ENCODE peak calls at places on chromosomes 12 and 14, in five cellular contexts. One of them, this sample, is unnamed.

GRCh38 chr12:120350576-120351350 is 18.2 kb downstream of the MSI1 start:
- DNase-seq in GM12864: no peak
- DNase-seq in GM12878: no peak
- DNase-seq in mesothelial cell of epicardium: no peak
- DNase-seq in esophagus muscularis mucosa: no peak
- DNase-seq in this sample: no peak

GRCh38 chr12:67968725-67969124 is 20.5 kb upstream of the IFNG-AS1 start:
- DNase-seq in GM12878: no peak
- DNase-seq in esophagus muscularis mucosa: no peak
- DNase-seq in mesothelial cell of epicardium: no peak
- DNase-seq in GM12864: no peak
- DNase-seq in this sample: no peak

GRCh38 chr14:68250950-68251765 is 431.6 kb downstream of the RAD51B start:
- DNase-seq in GM12878: no peak
- DNase-seq in esophagus muscularis mucosa: no peak
- DNase-seq in GM12864: no peak
- DNase-seq in mesothelial cell of epicardium: no peak
- DNase-seq in this sample: no peak

GRCh38 chr12:7542813-7543212 is 39.2 kb upstream of the CD163 start:
- DNase-seq in mesothelial cell of epicardium: no peak
- DNase-seq in esophagus muscularis mucosa: no peak
- DNase-seq in GM12878: no peak
- DNase-seq in GM12864: no peak
- DNase-seq in this sample: no peak

GRCh38 chr12:693937-694533 is 30.8 kb upstream of the NINJ2 start:
- DNase-seq in esophagus muscularis mucosa: no peak
- DNase-seq in mesothelial cell of epicardium: no peak
- DNase-seq in GM12864: no peak
- DNase-seq in GM12878: no peak
- DNase-seq in this sample: no peak

GRCh38 chr12:15562263-15562662 is 226.9 kb downstream of the EPS8 start:
- DNase-seq in mesothelial cell of epicardium: no peak
- DNase-seq in GM12864: no peak
- DNase-seq in esophagus muscularis mucosa: no peak
- DNase-seq in GM12878: no peak
- DNase-seq in this sample: no peak

GRCh38 chr14:104424406-104425072 is 155.0 kb upstream of the C14orf180 start:
- DNase-seq in GM12864: no peak
- DNase-seq in esophagus muscularis mucosa: peak
- DNase-seq in GM12878: no peak
- DNase-seq in mesothelial cell of epicardium: no peak
- DNase-seq in this sample: no peak

GRCh38 chr14:100304825-100305445 is 1.3 kb downstream of the SLC25A29 start:
- DNase-seq in esophagus muscularis mucosa: no peak
- DNase-seq in GM12878: no peak
- DNase-seq in GM12864: no peak
- DNase-seq in mesothelial cell of epicardium: no peak
- DNase-seq in this sample: no peak

GRCh38 chr14:90213099-90213748 is 43.1 kb upstream of the PSMC1 start:
- DNase-seq in mesothelial cell of epicardium: no peak
- DNase-seq in esophagus muscularis mucosa: no peak
- DNase-seq in GM12878: no peak
- DNase-seq in GM12864: no peak
- DNase-seq in this sample: no peak

GRCh38 chr12:92769124-92769901 is 66.5 kb downstream of the PLEKHG7 start:
- DNase-seq in esophagus muscularis mucosa: no peak
- DNase-seq in mesothelial cell of epicardium: no peak
- DNase-seq in GM12864: peak
- DNase-seq in GM12878: no peak
- DNase-seq in this sample: no peak

GRCh38 chr12:76586764-76587395 is 27.3 kb upstream of the OSBPL8 start:
- DNase-seq in GM12864: peak
- DNase-seq in GM12878: no peak
- DNase-seq in mesothelial cell of epicardium: no peak
- DNase-seq in esophagus muscularis mucosa: no peak
- DNase-seq in this sample: no peak

GRCh38 chr14:35806006-35806907 is 2.8 kb downstream of the RALGAPA1 start:
- DNase-seq in mesothelial cell of epicardium: no peak
- DNase-seq in esophagus muscularis mucosa: no peak
- DNase-seq in GM12878: no peak
- DNase-seq in GM12864: no peak
- DNase-seq in this sample: no peak

GRCh38 chr12:130121246-130122005 is 40.8 kb upstream of the FZD10 start:
- DNase-seq in mesothelial cell of epicardium: no peak
- DNase-seq in GM12864: no peak
- DNase-seq in GM12878: no peak
- DNase-seq in esophagus muscularis mucosa: no peak
- DNase-seq in this sample: no peak

GRCh38 chr14:47269788-47270492 is 405.5 kb downstream of the MDGA2 start:
- DNase-seq in mesothelial cell of epicardium: no peak
- DNase-seq in GM12878: no peak
- DNase-seq in GM12864: no peak
- DNase-seq in esophagus muscularis mucosa: no peak
- DNase-seq in this sample: no peak

GRCh38 chr14:68941820-68942219 is 37.3 kb downstream of the ACTN1 start:
- DNase-seq in GM12878: no peak
- DNase-seq in GM12864: no peak
- DNase-seq in esophagus muscularis mucosa: no peak
- DNase-seq in mesothelial cell of epicardium: no peak
- DNase-seq in this sample: no peak

GRCh38 chr14:26008290-26008689 is 589.5 kb downstream of the NOVA1 start:
- DNase-seq in mesothelial cell of epicardium: no peak
- DNase-seq in GM12864: no peak
- DNase-seq in GM12878: no peak
- DNase-seq in esophagus muscularis mucosa: no peak
- DNase-seq in this sample: no peak

GRCh38 chr14:62189698-62190097 is 427.5 kb downstream of the SNAPC1 start:
- DNase-seq in esophagus muscularis mucosa: no peak
- DNase-seq in GM12864: no peak
- DNase-seq in GM12878: no peak
- DNase-seq in mesothelial cell of epicardium: no peak
- DNase-seq in this sample: no peak

GRCh38 chr14:34064349-34064748 is 113.5 kb upstream of the EGLN3 start:
- DNase-seq in mesothelial cell of epicardium: no peak
- DNase-seq in GM12878: no peak
- DNase-seq in esophagus muscularis mucosa: peak
- DNase-seq in GM12864: no peak
- DNase-seq in this sample: no peak
- TF ChIP-seq CTCF in mesothelial cell of epicardium: no peak
- TF ChIP-seq CTCF in GM12878: no peak
- TF ChIP-seq CTCF in esophagus muscularis mucosa: no peak
- TF ChIP-seq CTCF in GM12864: no peak
- TF ChIP-seq CTCF in this sample: no peak

DNA sequence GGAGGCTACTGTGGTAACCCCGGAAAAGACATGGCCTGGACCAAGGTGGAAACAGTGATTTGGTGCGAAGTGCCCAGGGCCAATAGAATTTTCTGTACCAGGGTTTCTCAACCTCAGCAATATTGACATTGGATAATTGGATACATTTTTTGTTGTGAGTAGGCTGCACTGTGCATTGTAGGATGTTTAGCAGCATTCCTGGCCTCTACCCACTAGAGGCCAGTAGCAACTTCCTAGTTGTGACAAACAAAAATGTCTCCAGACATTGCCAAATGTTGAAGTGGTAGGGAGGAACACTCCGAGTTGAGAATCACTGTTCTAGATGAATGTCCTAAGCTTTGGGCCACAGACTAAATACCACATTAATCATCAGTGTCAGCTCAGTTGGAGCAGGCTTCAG is 6.2 kb upstream of the CGRRF1 start:
- DNase-seq in GM12864: no peak
- DNase-seq in GM12878: no peak
- DNase-seq in mesothelial cell of epicardium: no peak
- DNase-seq in esophagus muscularis mucosa: no peak
- DNase-seq in this sample: no peak
- TF ChIP-seq CTCF in GM12864: peak
- TF ChIP-seq CTCF in GM12878: peak
- TF ChIP-seq CTCF in mesothelial cell of epicardium: no peak
- TF ChIP-seq CTCF in esophagus muscularis mucosa: no peak
- TF ChIP-seq CTCF in this sample: no peak

GRCh38 chr12:53550595-53550994 is 43.3 kb upstream of the NPFF start:
- DNase-seq in mesothelial cell of epicardium: no peak
- DNase-seq in GM12878: no peak
- DNase-seq in esophagus muscularis mucosa: no peak
- DNase-seq in GM12864: no peak
- DNase-seq in this sample: no peak

GRCh38 chr12:53552346-53553327 is 45.4 kb upstream of the NPFF start:
- DNase-seq in GM12878: no peak
- DNase-seq in mesothelial cell of epicardium: no peak
- DNase-seq in esophagus muscularis mucosa: no peak
- DNase-seq in GM12864: no peak
- DNase-seq in this sample: no peak

GRCh38 chr12:53551889-53552291 is 44.6 kb upstream of the NPFF start:
- DNase-seq in esophagus muscularis mucosa: no peak
- DNase-seq in mesothelial cell of epicardium: no peak
- DNase-seq in GM12878: no peak
- DNase-seq in GM12864: no peak
- DNase-seq in this sample: no peak
- TF ChIP-seq CTCF in esophagus muscularis mucosa: no peak
- TF ChIP-seq CTCF in mesothelial cell of epicardium: no peak
- TF ChIP-seq CTCF in GM12878: peak
- TF ChIP-seq CTCF in GM12864: no peak
- TF ChIP-seq CTCF in this sample: no peak

GRCh38 chr14:23286904-23287479 is 1.1 kb upstream of the HOMEZ start:
- DNase-seq in GM12878: no peak
- DNase-seq in mesothelial cell of epicardium: no peak
- DNase-seq in esophagus muscularis mucosa: no peak
- DNase-seq in GM12864: no peak
- DNase-seq in this sample: no peak

GRCh38 chr14:23284654-23285529 is 1.0 kb downstream of the HOMEZ start:
- DNase-seq in mesothelial cell of epicardium: no peak
- DNase-seq in GM12878: no peak
- DNase-seq in esophagus muscularis mucosa: no peak
- DNase-seq in GM12864: no peak
- DNase-seq in this sample: no peak

GRCh38 chr14:23285530-23286019 is 357 bp downstream of the HOMEZ start:
- DNase-seq in mesothelial cell of epicardium: no peak
- DNase-seq in GM12864: no peak
- DNase-seq in GM12878: no peak
- DNase-seq in esophagus muscularis mucosa: no peak
- DNase-seq in this sample: no peak

GRCh38 chr14:23281247-23281646 is 4.7 kb downstream of the HOMEZ start:
- DNase-seq in GM12878: no peak
- DNase-seq in esophagus muscularis mucosa: no peak
- DNase-seq in GM12864: no peak
- DNase-seq in mesothelial cell of epicardium: no peak
- DNase-seq in this sample: no peak

GRCh38 chr14:23286020-23286903 is at the start of gene HOMEZ:
- DNase-seq in GM12878: peak
- DNase-seq in GM12864: peak
- DNase-seq in esophagus muscularis mucosa: peak
- DNase-seq in mesothelial cell of epicardium: peak
- DNase-seq in this sample: peak
- TF ChIP-seq CTCF in GM12878: no peak
- TF ChIP-seq CTCF in GM12864: no peak
- TF ChIP-seq CTCF in esophagus muscularis mucosa: no peak
- TF ChIP-seq CTCF in mesothelial cell of epicardium: no peak
- TF ChIP-seq CTCF in this sample: no peak

DNA sequence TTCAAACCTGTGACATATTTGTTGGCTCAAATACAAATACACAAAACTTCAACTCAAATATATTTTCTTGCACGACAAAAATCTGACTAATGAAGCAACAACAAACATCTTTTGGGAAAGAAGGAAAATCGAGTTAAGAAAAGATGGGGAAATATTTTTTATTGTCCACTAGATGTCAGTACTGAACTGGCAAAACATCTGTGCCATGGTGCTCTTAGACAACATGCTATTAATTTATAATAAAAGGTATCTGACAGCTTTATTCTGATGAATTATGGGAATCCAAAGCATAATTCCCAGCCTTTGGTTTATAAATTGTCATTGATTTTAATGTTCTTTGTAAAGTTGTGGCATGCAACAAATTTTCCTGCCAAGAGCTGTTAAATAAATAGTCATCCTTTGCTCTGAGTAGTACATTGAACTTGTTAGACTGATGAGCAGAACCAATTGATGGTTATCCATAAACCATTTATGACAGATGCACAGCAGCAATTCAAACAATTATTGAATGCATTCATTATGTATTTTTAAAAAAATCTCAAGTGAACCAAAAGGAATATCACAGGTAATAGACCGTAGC is 231.2 kb downstream of the ETNK1 start:
- DNase-seq in GM12864: no peak
- DNase-seq in GM12878: no peak
- DNase-seq in esophagus muscularis mucosa: no peak
- DNase-seq in mesothelial cell of epicardium: no peak
- DNase-seq in this sample: no peak
- TF ChIP-seq CTCF in GM12864: peak
- TF ChIP-seq CTCF in GM12878: peak
- TF ChIP-seq CTCF in esophagus muscularis mucosa: peak
- TF ChIP-seq CTCF in mesothelial cell of epicardium: peak
- TF ChIP-seq CTCF in this sample: peak

GRCh38 chr12:95809000-95809680 is 18.6 kb upstream of the NTN4 start:
- DNase-seq in GM12864: no peak
- DNase-seq in GM12878: no peak
- DNase-seq in mesothelial cell of epicardium: no peak
- DNase-seq in esophagus muscularis mucosa: no peak
- DNase-seq in this sample: no peak
- TF ChIP-seq CTCF in GM12864: no peak
- TF ChIP-seq CTCF in GM12878: no peak
- TF ChIP-seq CTCF in mesothelial cell of epicardium: no peak
- TF ChIP-seq CTCF in esophagus muscularis mucosa: no peak
- TF ChIP-seq CTCF in this sample: no peak

This sample was measured in D721Med.